ENCODE peak calls at places on chromosomes 7 and 10, in eight cellular contexts. One of them, this sample, is unnamed.

GRCh38 chr10:101572785-101573184 is 15.3 kb downstream of the POLL start:
- DNase-seq in left ventricle myocardium inferior: no peak
- DNase-seq in coronary artery: no peak
- DNase-seq in cardiac muscle cell: no peak
- DNase-seq in heart right ventricle: no peak
- DNase-seq in lower lobe of right lung: no peak
- DNase-seq in K562: no peak
- DNase-seq in choroid plexus epithelial cell: no peak
- DNase-seq in this sample: no peak

GRCh38 chr7:134527979-134528371 is 608 bp downstream of the AKR1B10 start:
- DNase-seq in left ventricle myocardium inferior: no peak
- DNase-seq in coronary artery: no peak
- DNase-seq in cardiac muscle cell: peak; percentile 71
- DNase-seq in heart right ventricle: no peak
- DNase-seq in lower lobe of right lung: no peak
- DNase-seq in K562: no peak
- DNase-seq in choroid plexus epithelial cell: peak; percentile 89
- DNase-seq in this sample: peak; percentile 83

GRCh38 chr10:116665541-116666125 is 44.9 kb downstream of the PNLIPRP2 start:
- DNase-seq in left ventricle myocardium inferior: peak; percentile 45
- DNase-seq in coronary artery: no peak
- DNase-seq in cardiac muscle cell: peak; percentile 64
- DNase-seq in heart right ventricle: peak; percentile 22
- DNase-seq in lower lobe of right lung: no peak
- DNase-seq in K562: no peak
- DNase-seq in choroid plexus epithelial cell: no peak
- DNase-seq in this sample: peak; percentile 65

GRCh38 chr7:149856-150636 is 42.3 kb upstream of the FAM20C start:
- DNase-seq in left ventricle myocardium inferior: peak; percentile 52
- DNase-seq in coronary artery: no peak
- DNase-seq in cardiac muscle cell: no peak
- DNase-seq in heart right ventricle: peak; percentile 48
- DNase-seq in lower lobe of right lung: peak; percentile 84
- DNase-seq in K562: no peak
- DNase-seq in choroid plexus epithelial cell: no peak
- DNase-seq in this sample: no peak

GRCh38 chr7:138164804-138165203 is 88.5 kb downstream of the AKR1D1 start:
- DNase-seq in left ventricle myocardium inferior: no peak
- DNase-seq in coronary artery: no peak
- DNase-seq in cardiac muscle cell: no peak
- DNase-seq in heart right ventricle: no peak
- DNase-seq in lower lobe of right lung: no peak
- DNase-seq in K562: no peak
- DNase-seq in choroid plexus epithelial cell: no peak
- DNase-seq in this sample: no peak

GRCh38 chr10:50592961-50593418 is 30.8 kb downstream of the SGMS1 start:
- DNase-seq in left ventricle myocardium inferior: no peak
- DNase-seq in coronary artery: no peak
- DNase-seq in cardiac muscle cell: no peak
- DNase-seq in heart right ventricle: no peak
- DNase-seq in lower lobe of right lung: no peak
- DNase-seq in K562: peak; percentile 62
- DNase-seq in choroid plexus epithelial cell: no peak
- DNase-seq in this sample: peak; percentile 27

GRCh38 chr7:91288208-91288824 is 24.1 kb downstream of the FZD1 start:
- DNase-seq in left ventricle myocardium inferior: peak; percentile 29
- DNase-seq in coronary artery: no peak
- DNase-seq in cardiac muscle cell: peak; percentile 44
- DNase-seq in heart right ventricle: peak; percentile 35
- DNase-seq in lower lobe of right lung: no peak
- DNase-seq in K562: peak; percentile 49
- DNase-seq in choroid plexus epithelial cell: peak; percentile 53
- DNase-seq in this sample: no peak

GRCh38 chr10:50360486-50360885 is 109.2 kb upstream of the ASAH2 start:
- DNase-seq in left ventricle myocardium inferior: no peak
- DNase-seq in coronary artery: no peak
- DNase-seq in cardiac muscle cell: peak; percentile 17
- DNase-seq in heart right ventricle: no peak
- DNase-seq in lower lobe of right lung: no peak
- DNase-seq in K562: no peak
- DNase-seq in choroid plexus epithelial cell: peak; percentile 54
- DNase-seq in this sample: peak; percentile 51

GRCh38 chr10:46255696-46256355 is 31.0 kb upstream of the ANTXRL start:
- DNase-seq in left ventricle myocardium inferior: peak; percentile 78
- DNase-seq in coronary artery: peak; percentile 75
- DNase-seq in cardiac muscle cell: peak; percentile 31
- DNase-seq in heart right ventricle: peak; percentile 70
- DNase-seq in lower lobe of right lung: peak; percentile 76
- DNase-seq in K562: peak; percentile 80
- DNase-seq in choroid plexus epithelial cell: peak; percentile 33
- DNase-seq in this sample: peak; percentile 22

GRCh38 chr7:82567356-82567755 is 123.8 kb upstream of the CACNA2D1 start:
- DNase-seq in left ventricle myocardium inferior: no peak
- DNase-seq in coronary artery: no peak
- DNase-seq in cardiac muscle cell: no peak
- DNase-seq in heart right ventricle: no peak
- DNase-seq in lower lobe of right lung: no peak
- DNase-seq in K562: no peak
- DNase-seq in choroid plexus epithelial cell: peak; percentile 34
- DNase-seq in this sample: no peak

GRCh38 chr7:150567846-150568245 is 656 bp downstream of the GIMAP4 start:
- DNase-seq in left ventricle myocardium inferior: no peak
- DNase-seq in coronary artery: no peak
- DNase-seq in cardiac muscle cell: no peak
- DNase-seq in heart right ventricle: no peak
- DNase-seq in lower lobe of right lung: no peak
- DNase-seq in K562: no peak
- DNase-seq in choroid plexus epithelial cell: no peak
- DNase-seq in this sample: no peak
- H3K4me3 ChIP-seq in left ventricle myocardium inferior: peak overlapping the region; percentile 70
- H3K4me3 ChIP-seq in coronary artery: peak overlapping the region; percentile 65
- H3K4me3 ChIP-seq in cardiac muscle cell: no peak overlapping the region
- H3K4me3 ChIP-seq in heart right ventricle: peak overlapping the region; percentile 63
- H3K4me3 ChIP-seq in lower lobe of right lung: peak overlapping the region; percentile 58
- H3K4me3 ChIP-seq in K562: no peak overlapping the region
- H3K4me3 ChIP-seq in choroid plexus epithelial cell: no peak overlapping the region
- H3K4me3 ChIP-seq in this sample: no peak overlapping the region

GRCh38 chr10:17061418-17061817 is 68.2 kb downstream of the CUBN start:
- DNase-seq in left ventricle myocardium inferior: no peak
- DNase-seq in coronary artery: no peak
- DNase-seq in cardiac muscle cell: peak; percentile 44
- DNase-seq in heart right ventricle: no peak
- DNase-seq in lower lobe of right lung: no peak
- DNase-seq in K562: no peak
- DNase-seq in choroid plexus epithelial cell: peak; percentile 32
- DNase-seq in this sample: peak; percentile 66

GRCh38 chr10:17065273-17065672 is 64.3 kb downstream of the CUBN start:
- DNase-seq in left ventricle myocardium inferior: no peak
- DNase-seq in coronary artery: no peak
- DNase-seq in cardiac muscle cell: no peak
- DNase-seq in heart right ventricle: no peak
- DNase-seq in lower lobe of right lung: no peak
- DNase-seq in K562: no peak
- DNase-seq in choroid plexus epithelial cell: no peak
- DNase-seq in this sample: no peak

GRCh38 chr10:17064435-17064834 is 65.2 kb downstream of the CUBN start:
- DNase-seq in left ventricle myocardium inferior: no peak
- DNase-seq in coronary artery: no peak
- DNase-seq in cardiac muscle cell: no peak
- DNase-seq in heart right ventricle: no peak
- DNase-seq in lower lobe of right lung: no peak
- DNase-seq in K562: no peak
- DNase-seq in choroid plexus epithelial cell: no peak
- DNase-seq in this sample: no peak

GRCh38 chr10:17062009-17062408 is 67.6 kb downstream of the CUBN start:
- DNase-seq in left ventricle myocardium inferior: no peak
- DNase-seq in coronary artery: no peak
- DNase-seq in cardiac muscle cell: peak; percentile 73
- DNase-seq in heart right ventricle: no peak
- DNase-seq in lower lobe of right lung: no peak
- DNase-seq in K562: no peak
- DNase-seq in choroid plexus epithelial cell: peak; percentile 82
- DNase-seq in this sample: peak; percentile 84

DNA sequence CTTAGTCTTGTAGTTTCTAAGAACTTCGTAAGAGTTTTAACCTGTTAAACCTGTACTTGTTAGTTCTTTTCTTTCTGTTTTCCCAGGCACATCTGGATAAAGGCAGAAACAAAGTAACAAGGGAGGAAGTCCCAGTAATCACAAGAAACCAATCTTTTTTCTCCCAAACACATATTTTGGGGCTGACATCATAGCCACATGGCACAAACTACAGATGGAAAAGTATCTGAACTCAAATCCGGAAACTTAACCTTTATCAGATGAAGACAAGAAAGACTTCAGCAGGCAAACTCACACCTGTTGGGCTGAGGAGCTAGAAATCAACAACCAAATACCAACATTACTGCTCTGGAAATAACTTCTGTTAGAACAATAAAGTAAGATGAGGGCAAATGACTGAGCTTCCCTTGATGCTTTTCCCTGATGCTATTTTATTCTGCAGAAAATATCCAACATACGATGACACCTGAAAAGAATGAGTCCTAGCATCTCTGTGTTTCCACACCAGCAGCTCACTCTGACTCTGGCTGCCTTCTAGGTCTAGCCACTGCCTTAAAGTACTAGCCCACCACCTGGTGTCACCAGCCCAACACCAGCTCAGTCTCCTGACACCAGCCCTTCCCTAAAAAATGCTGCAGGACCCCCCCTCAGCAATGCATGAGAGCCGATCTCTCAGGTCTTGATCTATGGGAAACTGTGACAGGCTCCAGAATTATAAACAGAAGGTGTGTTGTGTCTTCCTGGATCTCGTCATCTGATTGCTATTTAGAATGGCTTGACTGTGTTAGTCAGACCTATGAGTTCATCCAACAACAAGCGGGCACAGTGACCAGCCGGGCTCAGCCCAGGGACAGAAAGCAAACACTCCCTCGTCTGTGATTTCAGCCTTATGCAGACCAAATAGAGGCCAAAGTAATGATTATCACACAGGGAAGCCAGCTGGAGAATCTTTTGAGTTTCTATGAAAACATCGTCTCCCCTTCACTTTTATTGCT is 66.8 kb downstream of the CUBN start:
- DNase-seq in left ventricle myocardium inferior: no peak
- DNase-seq in coronary artery: peak; percentile 83
- DNase-seq in cardiac muscle cell: peak; percentile 75
- DNase-seq in heart right ventricle: peak; percentile 11
- DNase-seq in lower lobe of right lung: no peak
- DNase-seq in K562: no peak
- DNase-seq in choroid plexus epithelial cell: peak; percentile 93
- DNase-seq in this sample: peak; percentile 89
- TF ChIP-seq CTCF in left ventricle myocardium inferior: no peak
- TF ChIP-seq CTCF in coronary artery: no peak
- TF ChIP-seq CTCF in cardiac muscle cell: no peak
- TF ChIP-seq CTCF in heart right ventricle: no peak
- TF ChIP-seq CTCF in lower lobe of right lung: no peak
- TF ChIP-seq CTCF in K562: no peak
- TF ChIP-seq CTCF in choroid plexus epithelial cell: no peak
- TF ChIP-seq CTCF in this sample: no peak

GRCh38 chr7:88344271-88344670 is 37.6 kb upstream of the STEAP4 start:
- DNase-seq in left ventricle myocardium inferior: no peak
- DNase-seq in coronary artery: no peak
- DNase-seq in cardiac muscle cell: no peak
- DNase-seq in heart right ventricle: no peak
- DNase-seq in lower lobe of right lung: no peak
- DNase-seq in K562: no peak
- DNase-seq in choroid plexus epithelial cell: no peak
- DNase-seq in this sample: no peak

GRCh38 chr7:88346357-88346756 is 39.7 kb upstream of the STEAP4 start:
- DNase-seq in left ventricle myocardium inferior: no peak
- DNase-seq in coronary artery: no peak
- DNase-seq in cardiac muscle cell: no peak
- DNase-seq in heart right ventricle: no peak
- DNase-seq in lower lobe of right lung: no peak
- DNase-seq in K562: no peak
- DNase-seq in choroid plexus epithelial cell: no peak
- DNase-seq in this sample: no peak

GRCh38 chr7:88350118-88350517 is 43.4 kb upstream of the STEAP4 start:
- DNase-seq in left ventricle myocardium inferior: no peak
- DNase-seq in coronary artery: no peak
- DNase-seq in cardiac muscle cell: no peak
- DNase-seq in heart right ventricle: no peak
- DNase-seq in lower lobe of right lung: no peak
- DNase-seq in K562: no peak
- DNase-seq in choroid plexus epithelial cell: no peak
- DNase-seq in this sample: no peak

GRCh38 chr7:88347098-88347497 is 40.4 kb upstream of the STEAP4 start:
- DNase-seq in left ventricle myocardium inferior: no peak
- DNase-seq in coronary artery: no peak
- DNase-seq in cardiac muscle cell: no peak
- DNase-seq in heart right ventricle: no peak
- DNase-seq in lower lobe of right lung: peak; percentile 66
- DNase-seq in K562: no peak
- DNase-seq in choroid plexus epithelial cell: no peak
- DNase-seq in this sample: no peak

DNA sequence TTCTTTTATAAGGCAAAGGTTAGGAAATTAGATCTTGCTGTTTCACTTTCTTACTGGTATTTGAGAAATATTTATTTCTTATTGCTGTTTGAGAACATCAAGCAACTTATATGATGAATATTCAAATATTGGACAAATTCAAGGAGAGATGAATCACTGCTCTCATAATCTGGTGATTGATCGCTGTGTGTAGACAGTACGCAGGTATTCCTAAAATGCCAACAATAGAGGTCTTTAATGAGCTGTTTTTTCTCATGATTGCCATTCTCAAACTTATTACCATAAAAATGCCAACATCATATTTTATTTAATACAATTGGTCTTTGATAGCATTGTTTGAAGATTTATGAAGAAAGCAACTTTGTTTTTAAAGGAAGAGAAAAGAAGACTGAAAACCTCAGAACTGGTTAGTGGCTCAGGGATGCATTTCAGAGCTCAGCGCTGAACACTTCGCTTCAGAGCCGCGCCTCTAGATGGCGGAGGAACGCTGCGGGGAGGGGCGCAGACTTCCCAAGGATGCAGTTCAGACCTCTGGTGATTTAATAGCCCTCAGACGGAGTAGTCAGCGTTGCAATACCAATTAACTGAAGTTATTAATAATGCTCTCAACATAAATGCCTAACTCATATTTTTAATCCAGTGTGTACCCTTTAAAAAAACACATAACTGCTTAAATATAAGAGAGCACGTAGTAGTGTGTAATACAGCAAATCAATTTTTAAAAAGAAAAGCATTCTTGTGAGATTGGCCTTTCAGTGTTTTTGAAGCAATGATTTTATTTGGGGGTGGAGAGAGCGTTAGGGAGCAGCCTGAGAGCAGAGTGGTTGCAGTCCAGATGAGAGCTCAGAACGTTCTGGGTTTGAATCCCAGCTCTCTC is 38.5 kb upstream of the STEAP4 start:
- DNase-seq in left ventricle myocardium inferior: peak; percentile 57
- DNase-seq in coronary artery: no peak
- DNase-seq in cardiac muscle cell: peak; percentile 48
- DNase-seq in heart right ventricle: peak; percentile 30
- DNase-seq in lower lobe of right lung: peak; percentile 74
- DNase-seq in K562: peak; percentile 28
- DNase-seq in choroid plexus epithelial cell: peak; percentile 40
- DNase-seq in this sample: peak; percentile 18
- H3K4me3 ChIP-seq in left ventricle myocardium inferior: no peak overlapping the region
- H3K4me3 ChIP-seq in coronary artery: no peak overlapping the region
- H3K4me3 ChIP-seq in cardiac muscle cell: no peak overlapping the region
- H3K4me3 ChIP-seq in heart right ventricle: no peak overlapping the region
- H3K4me3 ChIP-seq in lower lobe of right lung: no peak overlapping the region
- H3K4me3 ChIP-seq in K562: no peak overlapping the region
- H3K4me3 ChIP-seq in choroid plexus epithelial cell: no peak overlapping the region
- H3K4me3 ChIP-seq in this sample: no peak overlapping the region

GRCh38 chr7:12686894-12687212 is 580 bp upstream of the ARL4A start:
- DNase-seq in left ventricle myocardium inferior: no peak
- DNase-seq in coronary artery: no peak
- DNase-seq in cardiac muscle cell: no peak
- DNase-seq in heart right ventricle: no peak
- DNase-seq in lower lobe of right lung: no peak
- DNase-seq in K562: no peak
- DNase-seq in choroid plexus epithelial cell: no peak
- DNase-seq in this sample: no peak
- TF ChIP-seq CTCF in left ventricle myocardium inferior: peak; percentile 46
- TF ChIP-seq CTCF in coronary artery: no peak
- TF ChIP-seq CTCF in cardiac muscle cell: no peak
- TF ChIP-seq CTCF in heart right ventricle: no peak
- TF ChIP-seq CTCF in lower lobe of right lung: peak; percentile 13
- TF ChIP-seq CTCF in K562: no peak
- TF ChIP-seq CTCF in choroid plexus epithelial cell: no peak
- TF ChIP-seq CTCF in this sample: no peak

This sample was measured in fibroblast of the aortic adventitia.